ENCODE peak calls at places on chromosome 10, in six cellular contexts. Z is heart left ventricle, M is cardiac muscle cell, L is heart right ventricle, J is GM23248, U is PC-9. T is an unnamed sample.

GRCh38 chr10:29804025-29804852 is 169.5 kb upstream of the SVIL start:
- DNase-seq in M (peak; percentile 71), U (peak; percentile 86), L (no peak), J (peak; percentile 90), Z (no peak), T (peak; percentile 62)

GRCh38 chr10:132575320-132576201 is 38.0 kb downstream of the INPP5A start:
- DNase-seq in Z (no peak), U (peak; percentile 42), M (peak; percentile 82), J (no peak), L (no peak), T (no peak)

GRCh38 chr10:6199131-6199733 is 3.5 kb upstream of the PFKFB3 start:
- DNase-seq in U (no peak), Z (no peak), M (no peak), J (no peak), L (no peak), T (no peak)

GRCh38 chr10:133336131-133337078 is at the start of gene CALY:
- DNase-seq in J (peak; percentile 15), L (no peak), U (no peak), M (no peak), Z (no peak), T (no peak)

GRCh38 chr10:117662126-117662525 is 119.6 kb downstream of the EMX2 start:
- DNase-seq in L (no peak), U (no peak), J (peak; percentile 83), M (no peak), Z (no peak), T (no peak)

GRCh38 chr10:104301907-104302690 is 33.1 kb downstream of the GSTO2 start:
- DNase-seq in Z (no peak), L (no peak), U (no peak), J (peak; percentile 57), M (peak; percentile 53), T (no peak)

GRCh38 chr10:75403144-75404022 is 1.8 kb upstream of the ZNF503 start:
- DNase-seq in L (peak; percentile 41), U (peak; percentile 20), M (no peak), J (peak; percentile 75), Z (no peak), T (no peak)

GRCh38 chr10:110706690-110707098 is 62.6 kb downstream of the RBM20 start:
- DNase-seq in U (no peak), J (peak; percentile 91), Z (no peak), L (no peak), M (peak; percentile 77), T (no peak)

GRCh38 chr10:102344067-102344466 is 51.4 kb upstream of the NFKB2 start:
- DNase-seq in M (peak; percentile 11), J (peak; percentile 83), U (no peak), L (no peak), Z (no peak), T (no peak)

GRCh38 chr10:7717767-7718166 is 14.7 kb downstream of the ITIH2 start:
- DNase-seq in U (no peak), Z (no peak), L (no peak), J (no peak), M (no peak), T (no peak)

GRCh38 chr10:53477313-53477675 is 704.7 kb upstream of the MBL2 start:
- DNase-seq in J (no peak), U (no peak), M (no peak), L (no peak), Z (no peak), T (no peak)
- H3K4me1 ChIP-seq in J (no peaks in the 10 kb centered on the region), U (no peaks in the 10 kb centered on the region), M (peaks cover 21% of the 10 kb centered on the region), L (no peaks in the 10 kb centered on the region), Z (no peaks in the 10 kb centered on the region), T (no peaks in the 10 kb centered on the region)

GRCh38 chr10:73163096-73163495 is 4.7 kb downstream of the ECD start:
- DNase-seq in U (no peak), L (no peak), M (peak; percentile 2), Z (no peak), J (peak; percentile 83), T (no peak)
- H3K4me1 ChIP-seq in U (peaks cover 15% of the 10 kb centered on the region), L (peaks cover 55% of the 10 kb centered on the region), M (no peaks in the 10 kb centered on the region), Z (peaks cover 39% of the 10 kb centered on the region), J (peaks cover 38% of the 10 kb centered on the region), T (peaks cover 36% of the 10 kb centered on the region)

DNA sequence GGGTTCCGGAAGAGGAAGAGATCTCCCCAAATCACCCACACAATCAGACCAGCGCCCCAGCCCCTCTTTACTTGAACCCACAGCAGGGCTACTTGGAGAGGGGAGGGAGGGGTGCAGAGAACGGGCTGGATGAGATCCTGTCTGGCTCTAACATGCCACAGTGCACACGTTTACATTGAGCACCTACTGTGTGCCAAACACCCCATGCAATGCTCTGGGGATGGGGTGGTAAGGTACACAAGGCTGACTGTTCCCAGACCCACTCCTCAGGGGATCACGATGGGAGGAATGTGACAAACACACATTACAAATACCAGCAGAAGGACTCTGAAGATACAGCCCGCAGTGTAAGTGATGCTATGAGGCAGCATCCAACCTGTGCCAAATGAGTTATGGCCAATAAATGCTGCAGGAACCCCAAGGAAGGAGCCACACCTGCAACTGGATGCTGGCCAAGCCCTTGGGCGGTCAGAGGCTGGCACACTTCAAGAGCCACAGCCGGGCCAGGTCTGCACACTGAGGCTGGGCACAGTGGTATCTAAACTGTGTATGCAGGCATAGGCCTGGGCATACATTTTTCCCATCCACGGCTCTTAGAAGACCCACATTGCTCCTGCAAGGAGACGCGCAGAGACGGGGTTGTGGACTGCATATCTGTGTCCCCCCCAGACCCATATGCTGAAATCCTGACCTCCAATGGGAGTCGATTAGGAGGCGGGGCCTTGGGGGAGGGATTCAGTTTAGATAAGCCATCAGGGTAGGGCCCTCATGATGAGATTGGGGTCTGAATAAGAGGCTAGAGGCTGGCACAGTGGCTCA is 6.4 kb downstream of the SPOCK2 start:
- DNase-seq in L (no peak), U (peak; percentile 99), Z (no peak), J (no peak), M (no peak), T (no peak)
- H3K4me1 ChIP-seq in L (peaks cover 11% of the 10 kb centered on the region), U (peaks cover 57% of the 10 kb centered on the region), Z (peaks cover 20% of the 10 kb centered on the region), J (no peaks in the 10 kb centered on the region), M (no peaks in the 10 kb centered on the region), T (no peaks in the 10 kb centered on the region)

DNA sequence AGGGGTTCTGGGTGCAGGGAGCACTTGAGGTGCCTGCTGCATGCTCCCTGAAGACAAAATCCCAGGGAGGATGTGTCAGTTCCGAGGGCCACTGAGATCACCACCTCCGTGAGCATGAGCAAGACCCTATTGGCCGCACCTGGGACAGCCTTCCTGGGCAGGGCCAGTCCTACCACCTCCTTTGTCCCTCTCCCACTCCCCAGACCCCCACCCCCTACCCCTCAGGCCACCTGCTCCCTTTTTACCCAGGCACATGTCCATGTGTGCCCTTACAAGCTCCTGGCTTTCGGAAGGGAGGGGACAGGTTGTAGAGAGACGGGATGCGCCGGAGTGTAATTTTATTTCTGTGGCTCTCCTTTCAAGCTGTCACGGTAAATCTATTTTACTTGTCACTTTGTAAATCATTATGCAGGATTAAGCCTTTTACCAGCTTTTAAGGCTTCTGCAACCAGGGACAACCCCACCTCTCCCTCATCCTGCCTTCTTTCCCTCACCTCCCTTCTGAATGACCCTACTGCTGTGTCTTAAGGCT is 20.9 kb downstream of the ZMIZ1 start:
- DNase-seq in L (no peak), U (no peak), M (no peak), Z (no peak), J (no peak), T (no peak)
- H3K4me1 ChIP-seq in L (peaks cover 99% of the 10 kb centered on the region), U (peaks cover 6% of the 10 kb centered on the region), M (peaks cover 27% of the 10 kb centered on the region), Z (peaks cover 88% of the 10 kb centered on the region), J (peaks cover 17% of the 10 kb centered on the region), T (peaks cover 24% of the 10 kb centered on the region)